ENCODE peak calls at places on chromosome 6, in seven cellular contexts. M is NCI-H748 treated with DMSO at 0.1 percent for 48 hours, F is T-helper 9 cell, P is left colon, D is T47D, G is SW 1271, E is ELF-1. R is an unnamed sample.

GRCh38 chr6:43849844-43850243 is 79.8 kb downstream of the VEGFA start:
- DNase-seq in M (no peak), F (no peak), P (no peak), D (peak; percentile 9), G (no peak), E (no peak), R (no peak)

GRCh38 chr6:123380257-123380656 is 256.5 kb downstream of the TRDN start:
- DNase-seq in M (peak; percentile 91), F (no peak), P (no peak), D (peak; percentile 62), G (no peak), E (no peak), R (peak; percentile 3)

GRCh38 chr6:73134588-73134987 is 90.7 kb downstream of the KHDC1L start:
- DNase-seq in M (no peak), F (no peak), P (no peak), D (peak; percentile 5), G (no peak), E (peak; percentile 85), R (peak; percentile 4)

GRCh38 chr6:11975353-11975977 is 36.6 kb upstream of the HIVEP1 start:
- DNase-seq in M (no peak), F (no peak), P (peak; percentile 55), D (no peak), G (no peak), E (no peak), R (peak; percentile 25)

GRCh38 chr6:138848461-138848860 is 52.6 kb downstream of the ECT2L start:
- DNase-seq in M (no peak), F (no peak), P (no peak), D (no peak), G (no peak), E (no peak), R (no peak)

GRCh38 chr6:9397981-9398559 is 962.7 kb upstream of the SLC35B3 start:
- DNase-seq in M (peak; percentile 93), F (no peak), P (peak; percentile 47), D (no peak), G (no peak), E (no peak), R (no peak)

GRCh38 chr6:128005009-128005408 is 104.2 kb upstream of the THEMIS start:
- DNase-seq in M (no peak), F (no peak), P (no peak), D (peak; percentile 16), G (no peak), E (no peak), R (no peak)

GRCh38 chr6:27146706-27147507 is 100.6 kb upstream of the PRSS16 start:
- DNase-seq in M (peak; percentile 100), F (peak; percentile 57), P (peak; percentile 85), D (peak; percentile 100), G (peak; percentile 95), E (peak; percentile 98), R (peak; percentile 99)

GRCh38 chr6:136288566-136289326 is 900 bp downstream of the BCLAF1 start:
- DNase-seq in M (peak; percentile 68), F (peak; percentile 88), P (peak; percentile 85), D (peak; percentile 79), G (peak; percentile 59), E (peak; percentile 86), R (peak; percentile 87)

GRCh38 chr6:117531758-117532276 is 49.3 kb downstream of the DCBLD1 start:
- DNase-seq in M (no peak), F (no peak), P (no peak), D (no peak), G (no peak), E (no peak), R (no peak)

GRCh38 chr6:157912326-157912725 is 69.3 kb upstream of the SYNJ2 start:
- DNase-seq in M (no peak), F (no peak), P (no peak), D (no peak), G (no peak), E (no peak), R (no peak)

GRCh38 chr6:42417641-42418112 is 34.0 kb downstream of the TRERF1 start:
- DNase-seq in M (no peak), F (peak; percentile 18), P (no peak), D (no peak), G (no peak), E (no peak), R (no peak)

GRCh38 chr6:20370801-20371200 is 30.9 kb upstream of the E2F3 start:
- DNase-seq in M (no peak), F (no peak), P (no peak), D (peak; percentile 22), G (no peak), E (no peak), R (no peak)

GRCh38 chr6:152428126-152428525 is 209.0 kb downstream of the SYNE1 start:
- DNase-seq in M (no peak), F (no peak), P (no peak), D (peak; percentile 9), G (no peak), E (peak; percentile 15), R (no peak)

GRCh38 chr6:42068872-42069522 is 18.7 kb downstream of the TAF8 start:
- DNase-seq in M (no peak), F (no peak), P (no peak), D (no peak), G (no peak), E (no peak), R (no peak)

GRCh38 chr6:159608961-159609673 is 83.9 kb downstream of the SOD2 start:
- DNase-seq in M (no peak), F (no peak), P (no peak), D (peak; percentile 65), G (no peak), E (peak; percentile 69), R (no peak)

GRCh38 chr6:155309150-155309549 is 5.1 kb downstream of the TFB1M start:
- DNase-seq in M (no peak), F (no peak), P (no peak), D (no peak), G (no peak), E (no peak), R (no peak)

GRCh38 chr6:104095661-104096416 is 763.9 kb downstream of the HACE1 start:
- DNase-seq in M (peak; percentile 17), F (no peak), P (no peak), D (no peak), G (no peak), E (no peak), R (no peak)

GRCh38 chr6:68637782-68638181 is 2.7 kb downstream of the ADGRB3 start:
- DNase-seq in M (no peak), F (no peak), P (no peak), D (no peak), G (no peak), E (no peak), R (no peak)

GRCh38 chr6:89792881-89793280 is 26.7 kb downstream of the MDN1 start:
- DNase-seq in M (peak; percentile 26), F (no peak), P (no peak), D (peak; percentile 57), G (no peak), E (peak; percentile 34), R (peak; percentile 57)

GRCh38 chr6:111737065-111737521 is 131.4 kb upstream of the TRAF3IP2 start:
- DNase-seq in M (no peak), F (no peak), P (no peak), D (no peak), G (no peak), E (no peak), R (no peak)

GRCh38 chr6:142665393-142665792 is 279.6 kb downstream of the HIVEP2 start:
- DNase-seq in M (no peak), F (no peak), P (no peak), D (no peak), G (no peak), E (no peak), R (no peak)

GRCh38 chr6:130778946-130779657 is 48.1 kb upstream of the SMLR1 start:
- DNase-seq in M (no peak), F (no peak), P (no peak), D (no peak), G (no peak), E (no peak), R (no peak)

GRCh38 chr6:149834513-149835481 is 29.4 kb downstream of the LRP11 start:
- DNase-seq in M (peak; percentile 16), F (peak; percentile 72), P (no peak), D (peak; percentile 58), G (no peak), E (peak; percentile 81), R (peak; percentile 60)

GRCh38 chr6:109478222-109478805 is 4.7 kb downstream of the ZBTB24 start:
- DNase-seq in M (no peak), F (no peak), P (no peak), D (no peak), G (no peak), E (no peak), R (no peak)

GRCh38 chr6:42451595-42452170 is at the start of gene TRERF1:
- DNase-seq in M (peak; percentile 81), F (peak; percentile 38), P (peak; percentile 72), D (peak; percentile 93), G (no peak), E (peak; percentile 79), R (peak; percentile 66)

GRCh38 chr6:148304976-148305375 is 37.7 kb upstream of the SASH1 start:
- DNase-seq in M (no peak), F (no peak), P (no peak), D (no peak), G (no peak), E (peak; percentile 25), R (no peak)

GRCh38 chr6:30828027-30828962 is 56.0 kb upstream of the DDR1 start:
- DNase-seq in M (peak; percentile 47), F (peak; percentile 73), P (peak; percentile 86), D (peak; percentile 94), G (peak; percentile 43), E (peak; percentile 87), R (peak; percentile 86)

GRCh38 chr6:7106752-7107577 is 796 bp upstream of the RREB1 start:
- DNase-seq in M (no peak), F (peak; percentile 51), P (peak; percentile 52), D (peak; percentile 46), G (no peak), E (peak; percentile 70), R (peak; percentile 43)

GRCh38 chr6:42498473-42499128 is 46.9 kb upstream of the TRERF1 start:
- DNase-seq in M (no peak), F (no peak), P (no peak), D (no peak), G (no peak), E (peak; percentile 39), R (peak; percentile 51)

GRCh38 chr6:165674155-165675029 is 11.4 kb upstream of the PDE10A start:
- DNase-seq in M (no peak), F (no peak), P (no peak), D (no peak), G (no peak), E (peak; percentile 29), R (no peak)

GRCh38 chr6:46056906-46057529 is 41.4 kb upstream of the CLIC5 start:
- DNase-seq in M (no peak), F (no peak), P (no peak), D (no peak), G (no peak), E (no peak), R (no peak)

GRCh38 chr6:22250486-22250885 is 46.4 kb downstream of the PRL start:
- DNase-seq in M (peak; percentile 86), F (no peak), P (no peak), D (no peak), G (no peak), E (peak; percentile 65), R (no peak)